ENCODE peak calls at places on chromosomes 7 and 10, in four cellular contexts. Q is progenitor cell of endocrine pancreas, D is keratinocyte, V is ascending aorta. T is an unnamed sample.

GRCh38 chr10:33350041-33350440 is 15.6 kb upstream of the NRP1 start:
- DNase-seq in D (no peak), V (no peak), Q (no peak), T (no peak)

GRCh38 chr10:91381562-91381923 is 28.6 kb upstream of the HECTD2 start:
- DNase-seq in D (no peak), Q (no peak), V (no peak), T (no peak)

GRCh38 chr7:148770004-148770403 is 71.3 kb downstream of the CUL1 start:
- DNase-seq in V (no peak), Q (no peak), D (no peak), T (no peak)

GRCh38 chr10:82827901-82828300 is 952.9 kb downstream of the NRG3 start:
- DNase-seq in Q (no peak), D (no peak), V (no peak), T (no peak)

GRCh38 chr7:24723178-24723530 is 34.1 kb downstream of the GSDME start:
- DNase-seq in V (no peak), Q (no peak), D (no peak), T (no peak)

GRCh38 chr10:63819753-63820347 is 298.6 kb downstream of the REEP3 start:
- DNase-seq in Q (peak), D (peak), V (peak), T (peak)

GRCh38 chr10:79164075-79164474 is 95.3 kb downstream of the ZMIZ1 start:
- DNase-seq in V (no peak), Q (no peak), D (no peak), T (no peak)

GRCh38 chr7:11768263-11768662 is 63.7 kb downstream of the THSD7A start:
- DNase-seq in V (no peak), Q (no peak), D (no peak), T (no peak)

GRCh38 chr10:44125879-44126675 is 258.8 kb downstream of the CXCL12 start:
- DNase-seq in V (no peak), D (no peak), Q (no peak), T (peak)

GRCh38 chr10:96984512-96985225 is 152.6 kb downstream of the LCOR start:
- DNase-seq in V (no peak), Q (no peak), D (no peak), T (peak)

GRCh38 chr7:25314094-25314708 is 85.9 kb upstream of the NPVF start:
- DNase-seq in V (no peak), D (no peak), Q (no peak), T (no peak)

T was measured in fibroblast of mammary gland.